ENCODE peak calls at places on chromosomes 3 and 15, in five cellular contexts. One of them, this sample, is unnamed.

GRCh38 chr3:86563358-86563970 is 427.5 kb downstream of the VGLL3 start:
- DNase-seq in H9: no peak
- DNase-seq in glutamatergic neuron: no peak
- DNase-seq in HCT116: peak
- DNase-seq in M059J: peak
- DNase-seq in this sample: peak

GRCh38 chr15:99753066-99753465 is 19.8 kb upstream of the LYSMD4 start:
- DNase-seq in HCT116: no peak
- DNase-seq in H9: no peak
- DNase-seq in glutamatergic neuron: peak
- DNase-seq in M059J: no peak
- DNase-seq in this sample: no peak

GRCh38 chr3:143658116-143658515 is 190.2 kb downstream of the SLC9A9 start:
- DNase-seq in M059J: no peak
- DNase-seq in glutamatergic neuron: no peak
- DNase-seq in H9: no peak
- DNase-seq in HCT116: no peak
- DNase-seq in this sample: no peak

GRCh38 chr15:76200641-76201105 is 110.6 kb downstream of the ETFA start:
- DNase-seq in HCT116: no peak
- DNase-seq in M059J: no peak
- DNase-seq in H9: no peak
- DNase-seq in glutamatergic neuron: no peak
- DNase-seq in this sample: no peak

GRCh38 chr15:94445529-94446160 is 214.3 kb downstream of the MCTP2 start:
- DNase-seq in H9: no peak
- DNase-seq in M059J: no peak
- DNase-seq in glutamatergic neuron: no peak
- DNase-seq in HCT116: no peak
- DNase-seq in this sample: peak

GRCh38 chr3:58531956-58532355 is 5.0 kb downstream of the ACOX2 start:
- DNase-seq in M059J: peak
- DNase-seq in glutamatergic neuron: no peak
- DNase-seq in HCT116: peak
- DNase-seq in H9: no peak
- DNase-seq in this sample: peak

GRCh38 chr3:62665627-62666433 is 209.4 kb downstream of the CADPS start:
- DNase-seq in glutamatergic neuron: peak
- DNase-seq in H9: peak
- DNase-seq in HCT116: peak
- DNase-seq in M059J: peak
- DNase-seq in this sample: peak

GRCh38 chr15:82543155-82543554 is 2.9 kb upstream of the RPS17 start:
- DNase-seq in M059J: peak
- DNase-seq in HCT116: no peak
- DNase-seq in H9: peak
- DNase-seq in glutamatergic neuron: no peak
- DNase-seq in this sample: no peak

GRCh38 chr3:71444028-71444860 is 139.3 kb downstream of the FOXP1 start:
- DNase-seq in HCT116: no peak
- DNase-seq in glutamatergic neuron: no peak
- DNase-seq in H9: no peak
- DNase-seq in M059J: peak
- DNase-seq in this sample: peak

GRCh38 chr3:160381470-160381869 is 17.6 kb downstream of the IFT80 start:
- DNase-seq in M059J: peak
- DNase-seq in H9: no peak
- DNase-seq in HCT116: no peak
- DNase-seq in glutamatergic neuron: no peak
- DNase-seq in this sample: peak

GRCh38 chr3:178476886-178477285 is 59.4 kb upstream of the KCNMB2 start:
- DNase-seq in glutamatergic neuron: no peak
- DNase-seq in HCT116: no peak
- DNase-seq in M059J: no peak
- DNase-seq in H9: no peak
- DNase-seq in this sample: peak